ENCODE peak calls at places on chromosomes 3 and 15, in ten cellular contexts. L is SW480; H is stimulated activated CD4-positive, alpha-beta T cell treated with anti-CD3 and anti-CD28 coated beads, Interleukin-12 subunit alpha, Interleukin-12 subunit beta, amount 100 ng/mL, for 48 hours; S is psoas muscle; Y is coronary artery; G is NCI-H748 treated with DMSO at 0.1 percent for 48 hours; V is CD4-positive, alpha-beta T cell; X is B cell; C is kidney glomerular epithelial cell; W is hepatic stellate cell. O is an unnamed sample.

GRCh38 chr3:188948658-188949400 is 222.9 kb upstream of the TPRG1 start:
- DNase-seq in L (peak), H (no peak), S (no peak), Y (no peak), G (no peak), V (no peak), X (no peak), C (peak), W (no peak), O (no peak)

GRCh38 chr15:57866149-57866736 is 159.7 kb downstream of the POLR2M start:
- DNase-seq in L (peak), H (peak), S (peak), Y (no peak), G (peak), V (peak), X (no peak), C (peak), W (peak), O (peak)

GRCh38 chr15:63408514-63408913 is 26.9 kb upstream of the CA12 start:
- DNase-seq in L (no peak), H (no peak), S (no peak), Y (no peak), G (no peak), V (no peak), X (no peak), C (no peak), W (no peak), O (no peak)

GRCh38 chr3:68479779-68480178 is 452.6 kb downstream of the TAFA4 start:
- DNase-seq in L (no peak), H (no peak), S (no peak), Y (no peak), G (no peak), V (no peak), X (no peak), C (no peak), W (no peak), O (no peak)

GRCh38 chr3:134309987-134310700 is 59.5 kb upstream of the RYK start:
- DNase-seq in L (no peak), H (no peak), S (no peak), Y (no peak), G (no peak), V (no peak), X (no peak), C (no peak), W (no peak), O (no peak)

GRCh38 chr3:12132881-12133280 is 25.8 kb downstream of the TIMP4 start:
- DNase-seq in L (no peak), H (no peak), S (no peak), Y (no peak), G (no peak), V (no peak), X (no peak), C (no peak), W (no peak), O (no peak)

GRCh38 chr3:180417241-180417640 is 184.7 kb upstream of the TTC14 start:
- DNase-seq in L (no peak), H (no peak), S (no peak), Y (no peak), G (no peak), V (no peak), X (no peak), C (no peak), W (no peak), O (no peak)

GRCh38 chr3:76554717-76555116 is 485.2 kb upstream of the ROBO2 start:
- DNase-seq in L (no peak), H (no peak), S (no peak), Y (no peak), G (no peak), V (no peak), X (no peak), C (no peak), W (peak), O (no peak)

GRCh38 chr3:86388848-86389247 is 602.1 kb downstream of the VGLL3 start:
- DNase-seq in L (no peak), H (no peak), S (no peak), Y (no peak), G (no peak), V (no peak), X (no peak), C (no peak), W (no peak), O (no peak)

GRCh38 chr3:23442598-23443383 is 239.7 kb downstream of the UBE2E2 start:
- DNase-seq in L (peak), H (no peak), S (no peak), Y (no peak), G (no peak), V (no peak), X (peak), C (peak), W (no peak), O (no peak)

GRCh38 chr3:72375237-72376154 is 472.7 kb downstream of the SHQ1 start:
- DNase-seq in L (no peak), H (peak), S (no peak), Y (no peak), G (no peak), V (no peak), X (no peak), C (no peak), W (no peak), O (no peak)

GRCh38 chr15:61057376-61057775 is 171.7 kb downstream of the RORA start:
- DNase-seq in L (no peak), H (no peak), S (no peak), Y (no peak), G (no peak), V (no peak), X (no peak), C (no peak), W (no peak), O (no peak)

GRCh38 chr3:12658593-12659058 is 5.3 kb downstream of the RAF1 start:
- DNase-seq in L (no peak), H (no peak), S (no peak), Y (no peak), G (no peak), V (no peak), X (no peak), C (peak), W (no peak), O (no peak)

GRCh38 chr3:144028798-144029411 is 57.3 kb downstream of the DIPK2A start:
- DNase-seq in L (no peak), H (no peak), S (no peak), Y (no peak), G (no peak), V (no peak), X (peak), C (no peak), W (no peak), O (no peak)

GRCh38 chr3:98574157-98574556 is 19.3 kb downstream of the CPOX start:
- DNase-seq in L (no peak), H (no peak), S (no peak), Y (no peak), G (peak), V (no peak), X (no peak), C (no peak), W (no peak), O (no peak)

GRCh38 chr3:72095521-72095920 is 310.6 kb upstream of the PROK2 start:
- DNase-seq in L (no peak), H (no peak), S (no peak), Y (no peak), G (no peak), V (no peak), X (no peak), C (no peak), W (no peak), O (no peak)

GRCh38 chr3:126908752-126909275 is 74.1 kb upstream of the PLXNA1 start:
- DNase-seq in L (peak), H (no peak), S (no peak), Y (no peak), G (no peak), V (no peak), X (no peak), C (no peak), W (no peak), O (no peak)

GRCh38 chr15:67137951-67138935 is 72.8 kb downstream of the SMAD3 start:
- DNase-seq in L (no peak), H (no peak), S (no peak), Y (no peak), G (no peak), V (no peak), X (no peak), C (peak), W (no peak), O (no peak)

GRCh38 chr3:195893121-195893449 is 15.3 kb downstream of the TNK2 start:
- DNase-seq in L (no peak), H (no peak), S (peak), Y (no peak), G (no peak), V (no peak), X (peak), C (no peak), W (no peak), O (no peak)

GRCh38 chr15:30941520-30941919 is 37.8 kb downstream of the FAN1 start:
- DNase-seq in L (no peak), H (no peak), S (no peak), Y (no peak), G (no peak), V (no peak), X (no peak), C (no peak), W (no peak), O (no peak)

GRCh38 chr3:59620334-59620733 is 570.5 kb upstream of the CFAP20DC start:
- DNase-seq in L (no peak), H (no peak), S (no peak), Y (no peak), G (no peak), V (no peak), X (no peak), C (no peak), W (no peak), O (no peak)

GRCh38 chr15:48373855-48374421 is 42.7 kb downstream of the DUT start:
- DNase-seq in L (no peak), H (no peak), S (peak), Y (no peak), G (no peak), V (no peak), X (no peak), C (peak), W (no peak), O (no peak)

GRCh38 chr3:127825764-127826163 is 3.4 kb upstream of the MGLL start:
- DNase-seq in L (no peak), H (no peak), S (no peak), Y (no peak), G (no peak), V (no peak), X (no peak), C (no peak), W (no peak), O (no peak)

O was measured in NCI-H510A.